ENCODE peak calls at places on chromosomes 6 and 20, in ten cellular contexts. B is ascending aorta, S is BE2C, T is fibroblast of lung, H is OCI-LY7, F is A549, X is H1, U is pancreas, V is upper lobe of right lung, D is stomach. M is an unnamed sample.

GRCh38 chr20:21396921-21397340 is 395 bp downstream of the NKX2-4 start:
- DNase-seq in B (no peak), S (peak; percentile 30), T (no peak), H (no peak), F (no peak), X (no peak), U (peak; percentile 71), V (peak; percentile 63), D (no peak), M (no peak)

GRCh38 chr6:157755752-157756411 is 67.2 kb upstream of the SNX9 start:
- DNase-seq in B (no peak), S (no peak), T (no peak), H (no peak), F (no peak), X (no peak), U (no peak), V (no peak), D (peak; percentile 17), M (peak; percentile 79)

GRCh38 chr6:20631525-20631924 is 97.3 kb downstream of the CDKAL1 start:
- DNase-seq in B (no peak), S (no peak), T (no peak), H (no peak), F (no peak), X (no peak), U (no peak), V (no peak), D (no peak), M (no peak)

GRCh38 chr6:95511404-95511803 is 65.9 kb upstream of the MANEA start:
- DNase-seq in B (no peak), S (no peak), T (no peak), H (no peak), F (no peak), X (no peak), U (no peak), V (no peak), D (no peak), M (no peak)

GRCh38 chr6:35052694-35053565 is 88.2 kb downstream of the TCP11 start:
- DNase-seq in B (peak; percentile 79), S (no peak), T (peak; percentile 80), H (no peak), F (no peak), X (no peak), U (no peak), V (no peak), D (no peak), M (no peak)

GRCh38 chr6:111861321-111861938 is 11.8 kb downstream of the FYN start:
- DNase-seq in B (no peak), S (no peak), T (no peak), H (no peak), F (no peak), X (no peak), U (no peak), V (no peak), D (no peak), M (no peak)

GRCh38 chr6:75205776-75206334 is at the start of gene COL12A1:
- DNase-seq in B (peak; percentile 98), S (peak; percentile 43), T (peak; percentile 99), H (no peak), F (peak; percentile 72), X (no peak), U (peak; percentile 86), V (peak; percentile 94), D (peak; percentile 80), M (no peak)

GRCh38 chr6:7035837-7036249 is 71.9 kb upstream of the RREB1 start:
- DNase-seq in B (no peak), S (no peak), T (no peak), H (no peak), F (no peak), X (no peak), U (no peak), V (no peak), D (no peak), M (no peak)

GRCh38 chr6:163841733-163842132 is 427.2 kb downstream of the QKI start:
- DNase-seq in B (no peak), S (no peak), T (no peak), H (no peak), F (no peak), X (no peak), U (no peak), V (no peak), D (no peak), M (no peak)

GRCh38 chr6:18022398-18023231 is 35.2 kb upstream of the KIF13A start:
- DNase-seq in B (peak; percentile 16), S (no peak), T (peak; percentile 12), H (no peak), F (peak; percentile 31), X (peak; percentile 72), U (no peak), V (no peak), D (no peak), M (no peak)

GRCh38 chr6:10451394-10451793 is 36.5 kb upstream of the TFAP2A start:
- DNase-seq in B (no peak), S (no peak), T (no peak), H (no peak), F (no peak), X (no peak), U (no peak), V (no peak), D (no peak), M (no peak)

DNA sequence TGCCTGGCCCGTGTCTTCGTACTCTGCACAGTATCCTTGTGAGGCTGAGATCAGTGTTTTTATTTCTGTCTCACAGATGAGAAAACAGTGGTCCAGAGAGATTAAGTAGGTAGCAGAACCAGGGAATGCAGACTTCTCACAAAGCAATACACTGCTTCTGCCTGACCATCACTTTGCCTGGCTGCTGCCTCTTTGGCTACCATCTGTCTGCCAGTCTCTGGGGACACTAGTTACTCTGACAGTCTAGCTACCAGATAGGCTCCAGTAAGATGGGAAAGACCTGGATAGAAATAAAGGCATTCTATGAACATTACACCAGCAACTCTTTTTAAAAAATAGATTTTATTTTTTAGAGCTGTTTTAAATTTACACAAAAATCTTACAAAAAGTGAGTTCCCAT is 96.9 kb downstream of the PHACTR3 start:
- DNase-seq in B (no peak), S (no peak), T (no peak), H (no peak), F (no peak), X (no peak), U (no peak), V (no peak), D (no peak), M (no peak)
- H3K9me3 ChIP-seq in B (no peaks in the 10 kb centered on the region), S (no peaks in the 10 kb centered on the region), T (no peaks in the 10 kb centered on the region), H (no peaks in the 10 kb centered on the region), F (no peaks in the 10 kb centered on the region), X (peaks cover 87% of the 10 kb centered on the region), U (no peaks in the 10 kb centered on the region), V (no peaks in the 10 kb centered on the region), D (no peaks in the 10 kb centered on the region), M (no peaks in the 10 kb centered on the region)

GRCh38 chr20:43804781-43805180 is 78.0 kb upstream of the GTSF1L start:
- DNase-seq in B (no peak), S (no peak), T (no peak), H (no peak), F (no peak), X (no peak), U (no peak), V (no peak), D (no peak), M (no peak)
- H3K9me3 ChIP-seq in B (peaks cover 29% of the 10 kb centered on the region), S (peaks cover 3% of the 10 kb centered on the region), T (no peaks in the 10 kb centered on the region), H (peaks cover 28% of the 10 kb centered on the region), F (peaks cover 36% of the 10 kb centered on the region), X (peaks cover 15% of the 10 kb centered on the region), U (no peaks in the 10 kb centered on the region), V (no peaks in the 10 kb centered on the region), D (peaks cover 7% of the 10 kb centered on the region), M (peaks cover 8% of the 10 kb centered on the region)

GRCh38 chr20:41462372-41463161 is 95.9 kb upstream of the EMILIN3 start:
- DNase-seq in B (no peak), S (no peak), T (no peak), H (no peak), F (no peak), X (no peak), U (no peak), V (no peak), D (no peak), M (no peak)
- H3K9me3 ChIP-seq in B (peaks cover 4% of the 10 kb centered on the region), S (no peaks in the 10 kb centered on the region), T (no peaks in the 10 kb centered on the region), H (no peaks in the 10 kb centered on the region), F (no peaks in the 10 kb centered on the region), X (peaks cover 15% of the 10 kb centered on the region), U (no peaks in the 10 kb centered on the region), V (no peaks in the 10 kb centered on the region), D (no peaks in the 10 kb centered on the region), M (no peaks in the 10 kb centered on the region)

GRCh38 chr6:146891615-146892265 is 293.0 kb downstream of the ADGB start:
- DNase-seq in B (no peak), S (no peak), T (peak; percentile 58), H (no peak), F (no peak), X (no peak), U (no peak), V (no peak), D (no peak), M (no peak)
- H3K9me3 ChIP-seq in B (no peaks in the 10 kb centered on the region), S (no peaks in the 10 kb centered on the region), T (no peaks in the 10 kb centered on the region), H (no peaks in the 10 kb centered on the region), F (no peaks in the 10 kb centered on the region), X (no peaks in the 10 kb centered on the region), U (no peaks in the 10 kb centered on the region), V (no peaks in the 10 kb centered on the region), D (no peaks in the 10 kb centered on the region), M (no peaks in the 10 kb centered on the region)

GRCh38 chr20:63080411-63080810 is 73.6 kb upstream of the BHLHE23 start:
- DNase-seq in B (peak; percentile 51), S (peak; percentile 3), T (no peak), H (no peak), F (no peak), X (no peak), U (peak; percentile 46), V (peak; percentile 52), D (no peak), M (no peak)

GRCh38 chr20:63076421-63076820 is 69.7 kb upstream of the BHLHE23 start:
- DNase-seq in B (no peak), S (no peak), T (no peak), H (no peak), F (no peak), X (no peak), U (no peak), V (peak; percentile 15), D (no peak), M (no peak)

GRCh38 chr20:63074631-63075030 is 67.9 kb upstream of the BHLHE23 start:
- DNase-seq in B (peak; percentile 25), S (no peak), T (no peak), H (no peak), F (no peak), X (no peak), U (peak; percentile 10), V (peak; percentile 26), D (no peak), M (no peak)

GRCh38 chr20:63079971-63080370 is 73.2 kb upstream of the BHLHE23 start:
- DNase-seq in B (peak; percentile 25), S (no peak), T (no peak), H (no peak), F (no peak), X (no peak), U (peak; percentile 6), V (peak; percentile 26), D (no peak), M (no peak)

GRCh38 chr20:63077705-63078104 is 70.9 kb upstream of the BHLHE23 start:
- DNase-seq in B (no peak), S (no peak), T (no peak), H (no peak), F (no peak), X (no peak), U (no peak), V (no peak), D (no peak), M (no peak)
- H3K9me3 ChIP-seq in B (peaks cover 35% of the 10 kb centered on the region), S (no peaks in the 10 kb centered on the region), T (no peaks in the 10 kb centered on the region), H (peaks cover 14% of the 10 kb centered on the region), F (peaks cover 27% of the 10 kb centered on the region), X (no peaks in the 10 kb centered on the region), U (no peaks in the 10 kb centered on the region), V (peaks cover 7% of the 10 kb centered on the region), D (peaks cover 7% of the 10 kb centered on the region), M (peaks cover 9% of the 10 kb centered on the region)

M was measured in CD8-positive, alpha-beta memory T cell.